ENCODE peak calls at places on chromosomes 13 and 19, in seven cellular contexts. One of them, this sample, is unnamed.

GRCh38 chr19:14954071-14954655 is 12.9 kb downstream of the OR7C2 start:
- DNase-seq in psoas muscle: no peak
- DNase-seq in cardiac fibroblast: no peak
- DNase-seq in IMR-90: no peak
- DNase-seq in epithelial cell of esophagus: no peak
- DNase-seq in GM12865: peak
- DNase-seq in osteoblast: no peak
- DNase-seq in this sample: no peak

GRCh38 chr19:1967087-1967608 is 26.2 kb downstream of the CSNK1G2 start:
- DNase-seq in psoas muscle: peak
- DNase-seq in GM12865: no peak
- DNase-seq in cardiac fibroblast: no peak
- DNase-seq in IMR-90: no peak
- DNase-seq in osteoblast: no peak
- DNase-seq in epithelial cell of esophagus: no peak
- DNase-seq in this sample: no peak

GRCh38 chr13:55534306-55534705 is 1606.4 kb upstream of the PRR20A start:
- DNase-seq in osteoblast: no peak
- DNase-seq in epithelial cell of esophagus: no peak
- DNase-seq in GM12865: no peak
- DNase-seq in IMR-90: no peak
- DNase-seq in psoas muscle: no peak
- DNase-seq in cardiac fibroblast: no peak
- DNase-seq in this sample: no peak

GRCh38 chr19:14434543-14435319 is 1.6 kb downstream of the PKN1 start:
- DNase-seq in cardiac fibroblast: peak
- DNase-seq in epithelial cell of esophagus: peak
- DNase-seq in osteoblast: peak
- DNase-seq in GM12865: no peak
- DNase-seq in psoas muscle: peak
- DNase-seq in IMR-90: peak
- DNase-seq in this sample: peak

GRCh38 chr13:76719955-76720354 is 166.2 kb downstream of the KCTD12 start:
- DNase-seq in osteoblast: no peak
- DNase-seq in epithelial cell of esophagus: no peak
- DNase-seq in psoas muscle: no peak
- DNase-seq in cardiac fibroblast: no peak
- DNase-seq in GM12865: no peak
- DNase-seq in IMR-90: no peak
- DNase-seq in this sample: no peak

GRCh38 chr13:56314755-56315154 is 826.0 kb upstream of the PRR20A start:
- DNase-seq in cardiac fibroblast: no peak
- DNase-seq in IMR-90: no peak
- DNase-seq in osteoblast: no peak
- DNase-seq in psoas muscle: no peak
- DNase-seq in GM12865: no peak
- DNase-seq in epithelial cell of esophagus: peak
- DNase-seq in this sample: no peak

GRCh38 chr13:39401091-39401647 is 201.8 kb downstream of the LHFPL6 start:
- DNase-seq in psoas muscle: no peak
- DNase-seq in GM12865: no peak
- DNase-seq in IMR-90: no peak
- DNase-seq in cardiac fibroblast: no peak
- DNase-seq in epithelial cell of esophagus: peak
- DNase-seq in osteoblast: peak
- DNase-seq in this sample: no peak

GRCh38 chr19:33306853-33307792 is 4.8 kb upstream of the CEBPA start:
- DNase-seq in epithelial cell of esophagus: no peak
- DNase-seq in osteoblast: peak
- DNase-seq in IMR-90: no peak
- DNase-seq in GM12865: no peak
- DNase-seq in cardiac fibroblast: no peak
- DNase-seq in psoas muscle: peak
- DNase-seq in this sample: no peak

GRCh38 chr13:106484084-106484754 is 51.2 kb downstream of the EFNB2 start:
- DNase-seq in osteoblast: no peak
- DNase-seq in cardiac fibroblast: no peak
- DNase-seq in IMR-90: no peak
- DNase-seq in GM12865: no peak
- DNase-seq in epithelial cell of esophagus: no peak
- DNase-seq in psoas muscle: no peak
- DNase-seq in this sample: no peak

GRCh38 chr19:3124630-3125029 is 11.2 kb upstream of the GNA15 start:
- DNase-seq in IMR-90: no peak
- DNase-seq in epithelial cell of esophagus: no peak
- DNase-seq in psoas muscle: peak
- DNase-seq in osteoblast: peak
- DNase-seq in cardiac fibroblast: no peak
- DNase-seq in GM12865: no peak
- DNase-seq in this sample: no peak

GRCh38 chr19:14139944-14140343 is 3.6 kb upstream of the ASF1B start:
- DNase-seq in cardiac fibroblast: no peak
- DNase-seq in osteoblast: no peak
- DNase-seq in GM12865: no peak
- DNase-seq in IMR-90: no peak
- DNase-seq in epithelial cell of esophagus: no peak
- DNase-seq in psoas muscle: peak
- DNase-seq in this sample: no peak

GRCh38 chr19:42255766-42256750 is 1.1 kb upstream of the ERF start:
- DNase-seq in IMR-90: peak
- DNase-seq in GM12865: no peak
- DNase-seq in cardiac fibroblast: peak
- DNase-seq in psoas muscle: peak
- DNase-seq in osteoblast: peak
- DNase-seq in epithelial cell of esophagus: peak
- DNase-seq in this sample: peak

GRCh38 chr13:109251958-109252357 is 534.4 kb downstream of the IRS2 start:
- DNase-seq in GM12865: no peak
- DNase-seq in cardiac fibroblast: no peak
- DNase-seq in IMR-90: no peak
- DNase-seq in osteoblast: peak
- DNase-seq in psoas muscle: no peak
- DNase-seq in epithelial cell of esophagus: no peak
- DNase-seq in this sample: no peak

GRCh38 chr13:27446986-27447583 is 3.3 kb downstream of the MTIF3 start:
- DNase-seq in psoas muscle: no peak
- DNase-seq in GM12865: peak
- DNase-seq in epithelial cell of esophagus: no peak
- DNase-seq in IMR-90: no peak
- DNase-seq in cardiac fibroblast: no peak
- DNase-seq in osteoblast: no peak
- DNase-seq in this sample: no peak

GRCh38 chr13:79775830-79776229 is 294.9 kb downstream of the NDFIP2 start:
- DNase-seq in osteoblast: peak
- DNase-seq in IMR-90: peak
- DNase-seq in GM12865: peak
- DNase-seq in epithelial cell of esophagus: peak
- DNase-seq in psoas muscle: no peak
- DNase-seq in cardiac fibroblast: peak
- DNase-seq in this sample: peak

GRCh38 chr13:79810671-79811070 is 329.7 kb downstream of the NDFIP2 start:
- DNase-seq in IMR-90: peak
- DNase-seq in GM12865: peak
- DNase-seq in epithelial cell of esophagus: peak
- DNase-seq in cardiac fibroblast: peak
- DNase-seq in osteoblast: no peak
- DNase-seq in psoas muscle: no peak
- DNase-seq in this sample: peak

GRCh38 chr19:16002380-16002779 is 53.6 kb downstream of the OR10H4 start:
- DNase-seq in cardiac fibroblast: peak
- DNase-seq in psoas muscle: no peak
- DNase-seq in osteoblast: peak
- DNase-seq in IMR-90: peak
- DNase-seq in GM12865: no peak
- DNase-seq in epithelial cell of esophagus: no peak
- DNase-seq in this sample: peak

GRCh38 chr13:24747248-24748151 is 16.5 kb upstream of the RNF17 start:
- DNase-seq in psoas muscle: no peak
- DNase-seq in osteoblast: no peak
- DNase-seq in IMR-90: no peak
- DNase-seq in epithelial cell of esophagus: peak
- DNase-seq in GM12865: peak
- DNase-seq in cardiac fibroblast: peak
- DNase-seq in this sample: peak

DNA sequence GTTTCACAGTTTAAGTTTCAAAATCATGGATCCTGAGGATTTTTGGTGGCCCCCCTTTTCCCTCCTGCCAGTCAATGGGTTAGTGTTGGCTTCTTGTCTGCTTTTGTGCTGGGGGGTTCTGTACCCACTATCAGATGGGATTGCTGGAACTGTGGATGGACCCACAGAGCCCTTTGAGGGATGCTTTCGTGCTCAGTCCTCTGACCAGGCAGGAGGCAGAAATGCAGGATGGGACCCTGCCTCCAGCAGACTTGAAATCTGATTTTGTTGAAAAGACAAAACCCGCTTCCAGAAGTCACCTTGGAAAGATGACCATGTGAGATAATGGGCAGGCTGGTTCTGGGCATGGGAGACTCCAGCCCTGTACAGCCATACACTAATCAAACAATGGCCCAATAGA is 408.9 kb downstream of the ZNF536 start:
- DNase-seq in epithelial cell of esophagus: no peak
- DNase-seq in IMR-90: no peak
- DNase-seq in osteoblast: no peak
- DNase-seq in cardiac fibroblast: no peak
- DNase-seq in GM12865: no peak
- DNase-seq in psoas muscle: no peak
- DNase-seq in this sample: no peak
- TF ChIP-seq CTCF in epithelial cell of esophagus: no peak
- TF ChIP-seq CTCF in IMR-90: no peak
- TF ChIP-seq CTCF in osteoblast: no peak
- TF ChIP-seq CTCF in cardiac fibroblast: no peak
- TF ChIP-seq CTCF in GM12865: no peak
- TF ChIP-seq CTCF in psoas muscle: no peak
- TF ChIP-seq CTCF in this sample: no peak

GRCh38 chr13:112984954-112985802 is 16.2 kb downstream of the MCF2L start:
- DNase-seq in cardiac fibroblast: no peak
- DNase-seq in epithelial cell of esophagus: no peak
- DNase-seq in psoas muscle: no peak
- DNase-seq in GM12865: no peak
- DNase-seq in IMR-90: no peak
- DNase-seq in osteoblast: no peak
- DNase-seq in this sample: no peak
- H3K4me3 ChIP-seq in cardiac fibroblast: no peak
- H3K4me3 ChIP-seq in epithelial cell of esophagus: peak
- H3K4me3 ChIP-seq in psoas muscle: peak
- H3K4me3 ChIP-seq in GM12865: no peak
- H3K4me3 ChIP-seq in IMR-90: no peak
- H3K4me3 ChIP-seq in osteoblast: no peak
- H3K4me3 ChIP-seq in this sample: no peak

DNA sequence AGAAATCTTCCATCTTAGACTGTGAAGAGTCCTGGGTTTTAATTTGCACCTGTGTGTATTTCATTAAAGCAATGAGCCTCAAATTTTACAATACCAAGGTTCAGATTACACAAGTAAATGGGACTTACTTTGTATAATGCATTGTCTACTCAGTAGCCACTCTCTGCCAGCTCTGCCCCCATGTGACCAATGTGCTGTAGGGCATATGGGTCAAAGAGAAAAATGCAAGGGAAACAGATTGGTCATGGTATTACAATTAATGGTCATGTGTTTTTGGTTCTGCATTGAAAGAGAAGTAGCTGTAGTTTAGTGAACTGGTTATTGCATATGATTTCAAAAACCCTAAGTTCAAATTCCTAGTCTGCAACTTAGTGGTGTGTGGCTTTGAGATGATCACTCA is 545.5 kb downstream of the SUCLA2 start:
- DNase-seq in psoas muscle: no peak
- DNase-seq in GM12865: peak
- DNase-seq in epithelial cell of esophagus: no peak
- DNase-seq in cardiac fibroblast: peak
- DNase-seq in IMR-90: no peak
- DNase-seq in osteoblast: no peak
- DNase-seq in this sample: peak
- TF ChIP-seq CTCF in psoas muscle: no peak
- TF ChIP-seq CTCF in GM12865: peak
- TF ChIP-seq CTCF in epithelial cell of esophagus: no peak
- TF ChIP-seq CTCF in cardiac fibroblast: peak
- TF ChIP-seq CTCF in IMR-90: no peak
- TF ChIP-seq CTCF in osteoblast: peak
- TF ChIP-seq CTCF in this sample: no peak

GRCh38 chr13:32211788-32212187 is 103.4 kb downstream of the ZAR1L start:
- DNase-seq in cardiac fibroblast: peak
- DNase-seq in epithelial cell of esophagus: no peak
- DNase-seq in GM12865: no peak
- DNase-seq in psoas muscle: no peak
- DNase-seq in osteoblast: peak
- DNase-seq in IMR-90: peak
- DNase-seq in this sample: peak

GRCh38 chr13:32214073-32214472 is 101.1 kb downstream of the ZAR1L start:
- DNase-seq in cardiac fibroblast: no peak
- DNase-seq in osteoblast: no peak
- DNase-seq in GM12865: no peak
- DNase-seq in IMR-90: no peak
- DNase-seq in psoas muscle: no peak
- DNase-seq in epithelial cell of esophagus: no peak
- DNase-seq in this sample: no peak

GRCh38 chr13:32210081-32210480 is 105.1 kb downstream of the ZAR1L start:
- DNase-seq in GM12865: no peak
- DNase-seq in epithelial cell of esophagus: no peak
- DNase-seq in psoas muscle: no peak
- DNase-seq in IMR-90: no peak
- DNase-seq in cardiac fibroblast: no peak
- DNase-seq in osteoblast: no peak
- DNase-seq in this sample: no peak

GRCh38 chr13:32209670-32210069 is 105.5 kb downstream of the ZAR1L start:
- DNase-seq in cardiac fibroblast: no peak
- DNase-seq in epithelial cell of esophagus: no peak
- DNase-seq in osteoblast: no peak
- DNase-seq in psoas muscle: no peak
- DNase-seq in IMR-90: peak
- DNase-seq in GM12865: no peak
- DNase-seq in this sample: peak

GRCh38 chr13:32212420-32212819 is 102.7 kb downstream of the ZAR1L start:
- DNase-seq in IMR-90: peak
- DNase-seq in GM12865: no peak
- DNase-seq in osteoblast: peak
- DNase-seq in psoas muscle: no peak
- DNase-seq in epithelial cell of esophagus: no peak
- DNase-seq in cardiac fibroblast: peak
- DNase-seq in this sample: peak
- H3K4me3 ChIP-seq in IMR-90: no peak
- H3K4me3 ChIP-seq in GM12865: no peak
- H3K4me3 ChIP-seq in osteoblast: peak
- H3K4me3 ChIP-seq in psoas muscle: no peak
- H3K4me3 ChIP-seq in epithelial cell of esophagus: no peak
- H3K4me3 ChIP-seq in cardiac fibroblast: no peak
- H3K4me3 ChIP-seq in this sample: no peak

DNA sequence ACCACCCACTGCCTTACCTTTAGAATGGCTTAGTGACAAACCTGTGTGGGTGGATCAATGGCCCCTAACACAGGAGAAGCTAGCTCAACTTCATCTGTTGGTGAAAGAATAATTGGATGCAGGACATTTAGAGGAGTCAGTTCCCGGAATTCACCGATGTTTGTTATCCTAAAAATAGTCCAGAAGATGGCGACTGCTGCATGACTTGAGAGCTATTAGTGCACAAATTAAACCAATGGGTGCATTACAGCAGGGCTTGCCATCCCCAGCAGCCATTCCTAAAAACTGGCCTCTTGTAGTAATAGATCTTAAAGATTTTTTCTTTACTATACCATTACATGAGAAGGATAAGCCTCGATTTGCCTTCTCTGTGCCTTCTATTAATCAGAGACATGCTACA is 46.8 kb upstream of the ZNF726 start:
- DNase-seq in epithelial cell of esophagus: no peak
- DNase-seq in psoas muscle: no peak
- DNase-seq in IMR-90: no peak
- DNase-seq in GM12865: no peak
- DNase-seq in cardiac fibroblast: peak
- DNase-seq in osteoblast: no peak
- DNase-seq in this sample: peak
- TF ChIP-seq CTCF in epithelial cell of esophagus: no peak
- TF ChIP-seq CTCF in psoas muscle: no peak
- TF ChIP-seq CTCF in IMR-90: no peak
- TF ChIP-seq CTCF in GM12865: no peak
- TF ChIP-seq CTCF in cardiac fibroblast: no peak
- TF ChIP-seq CTCF in osteoblast: no peak
- TF ChIP-seq CTCF in this sample: no peak

This sample was measured in choroid plexus epithelial cell.